ENCODE peak calls at places on chromosomes 12 and 14, in five cellular contexts. I is activated naive CD8-positive, alpha-beta T cell treated with anti-CD3 and anti-CD28 coated beads for 36 hours; T is SW480; Z is endothelial cell; V is H9. R is an unnamed sample.

GRCh38 chr14:69059658-69060648 is 80.9 kb upstream of the ACTN1 start:
- DNase-seq in I (no peak), T (no peak), Z (no peak), V (no peak), R (no peak)

GRCh38 chr12:124548854-124549378 is 18.5 kb downstream of the NCOR2 start:
- DNase-seq in I (no peak), T (no peak), Z (no peak), V (no peak), R (no peak)

GRCh38 chr14:23095196-23096108 is at the start of gene C14orf119:
- DNase-seq in I (peak), T (peak), Z (peak), V (peak), R (peak)

GRCh38 chr12:50764861-50765324 is 992 bp downstream of the ATF1 start:
- DNase-seq in I (no peak), T (peak), Z (no peak), V (no peak), R (no peak)

GRCh38 chr12:84637926-84638325 is 274.7 kb downstream of the SLC6A15 start:
- DNase-seq in I (no peak), T (no peak), Z (no peak), V (no peak), R (no peak)

GRCh38 chr12:642633-643477 is 20.4 kb downstream of the NINJ2 start:
- DNase-seq in I (peak), T (peak), Z (peak), V (peak), R (peak)

GRCh38 chr12:19671695-19672094 is 232.4 kb downstream of the AEBP2 start:
- DNase-seq in I (no peak), T (no peak), Z (no peak), V (no peak), R (no peak)

GRCh38 chr12:11486623-11487444 is 91.5 kb upstream of the PRB2 start:
- DNase-seq in I (peak), T (peak), Z (peak), V (peak), R (peak)

GRCh38 chr14:95431199-95432145 is 85.0 kb downstream of the SYNE3 start:
- DNase-seq in I (no peak), T (no peak), Z (peak), V (peak), R (peak)

GRCh38 chr14:23174266-23174665 is 9.2 kb downstream of the SLC7A8 start:
- DNase-seq in I (no peak), T (no peak), Z (no peak), V (no peak), R (no peak)

GRCh38 chr14:104219731-104220224 is 81.4 kb downstream of the KIF26A start:
- DNase-seq in I (no peak), T (no peak), Z (no peak), V (no peak), R (no peak)

GRCh38 chr14:83140756-83141155 is 1607.1 kb upstream of the SEL1L start:
- DNase-seq in I (no peak), T (no peak), Z (no peak), V (no peak), R (no peak)

GRCh38 chr12:119710941-119711551 is 43.1 kb downstream of the PRKAB1 start:
- DNase-seq in I (no peak), T (no peak), Z (no peak), V (no peak), R (no peak)

GRCh38 chr12:108607981-108608600 is 10.2 kb upstream of the TMEM119 start:
- DNase-seq in I (no peak), T (no peak), Z (no peak), V (no peak), R (no peak)

GRCh38 chr12:112007945-112008344 is 5.0 kb downstream of the TMEM116 start:
- DNase-seq in I (no peak), T (no peak), Z (no peak), V (no peak), R (no peak)

GRCh38 chr12:118136559-118137003 is 657 bp downstream of the PEBP1 start:
- DNase-seq in I (peak), T (peak), Z (peak), V (peak), R (peak)

GRCh38 chr12:42003031-42003430 is 141.6 kb downstream of the GXYLT1 start:
- DNase-seq in I (no peak), T (no peak), Z (no peak), V (no peak), R (no peak)

GRCh38 chr14:70808023-70808401 is 1.3 kb downstream of the MAP3K9 start:
- DNase-seq in I (peak), T (peak), Z (peak), V (peak), R (peak)

GRCh38 chr14:101927859-101928258 is 36.5 kb upstream of the DYNC1H1 start:
- DNase-seq in I (no peak), T (no peak), Z (no peak), V (no peak), R (no peak)

GRCh38 chr14:90783344-90783743 is 32.9 kb downstream of the TTC7B start:
- DNase-seq in I (no peak), T (no peak), Z (no peak), V (no peak), R (no peak)

GRCh38 chr14:69204753-69205152 is 13.5 kb downstream of the EXD2 start:
- DNase-seq in I (no peak), T (no peak), Z (no peak), V (no peak), R (no peak)

GRCh38 chr14:63901434-63902085 is 48.8 kb downstream of the SYNE2 start:
- DNase-seq in I (no peak), T (no peak), Z (no peak), V (no peak), R (no peak)